ENCODE peak calls at places on chromosomes 3 and 15, in four cellular contexts. L is mesendoderm, Q is H9, V is H1. H is an unnamed sample.

GRCh38 chr15:89457086-89457485 is 39.3 kb downstream of the RHCG start:
- DNase-seq in L (peak), Q (no peak), V (no peak), H (peak)

GRCh38 chr3:153291052-153291689 is 129.1 kb downstream of the RAP2B start:
- DNase-seq in L (peak), Q (no peak), V (no peak), H (no peak)

GRCh38 chr3:16253601-16254000 is 11.1 kb downstream of the DPH3 start:
- DNase-seq in L (no peak), Q (no peak), V (no peak), H (no peak)

GRCh38 chr3:172140499-172141391 is 101.4 kb downstream of the FNDC3B start:
- DNase-seq in L (peak), Q (no peak), V (no peak), H (peak)

GRCh38 chr3:177523991-177524438 is 326.7 kb upstream of the TBL1XR1 start:
- DNase-seq in L (no peak), Q (no peak), V (no peak), H (peak)

GRCh38 chr3:136671921-136672320 is 80.3 kb downstream of the STAG1 start:
- DNase-seq in L (no peak), Q (no peak), V (no peak), H (peak)

GRCh38 chr3:126964261-126964660 is 18.7 kb upstream of the PLXNA1 start:
- DNase-seq in L (no peak), Q (no peak), V (no peak), H (no peak)

GRCh38 chr3:66021731-66022131 is 17.0 kb downstream of the MAGI1 start:
- DNase-seq in L (peak), Q (no peak), V (no peak), H (no peak)

DNA sequence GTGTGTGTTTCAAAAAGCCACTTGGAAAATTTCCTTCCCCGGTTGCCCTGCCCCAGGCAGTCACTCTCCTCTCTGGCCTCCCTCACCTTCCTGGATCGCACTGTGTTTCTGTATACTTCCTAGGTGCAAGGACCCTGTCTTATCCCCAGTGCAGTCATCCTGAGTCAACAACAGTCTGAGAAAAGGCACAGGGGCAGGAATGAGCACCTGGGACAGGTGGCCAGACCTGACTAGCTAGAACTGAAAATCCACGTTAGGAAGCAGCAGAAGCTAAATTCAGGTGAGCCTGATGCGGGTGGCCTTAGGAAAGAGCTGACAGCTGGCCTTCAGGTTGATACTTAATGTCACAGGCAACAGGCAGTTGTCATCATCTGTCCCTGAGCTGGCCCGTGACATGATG is 62.9 kb upstream of the VGLL4 start:
- DNase-seq in L (no peak), Q (no peak), V (no peak), H (no peak)
- H4K5ac ChIP-seq in L (no peak), Q (no peak), V (no peak), H (no peak)

GRCh38 chr3:141427764-141428163 is 59.1 kb upstream of the RASA2 start:
- DNase-seq in L (no peak), Q (no peak), V (no peak), H (no peak)

GRCh38 chr3:141422961-141423582 is 54.8 kb downstream of the ZBTB38 start:
- DNase-seq in L (no peak), Q (no peak), V (no peak), H (no peak)

GRCh38 chr3:141429371-141430035 is 57.3 kb upstream of the RASA2 start:
- DNase-seq in L (no peak), Q (no peak), V (no peak), H (no peak)

GRCh38 chr3:141425523-141426233 is 57.4 kb downstream of the ZBTB38 start:
- DNase-seq in L (no peak), Q (no peak), V (no peak), H (peak)

DNA sequence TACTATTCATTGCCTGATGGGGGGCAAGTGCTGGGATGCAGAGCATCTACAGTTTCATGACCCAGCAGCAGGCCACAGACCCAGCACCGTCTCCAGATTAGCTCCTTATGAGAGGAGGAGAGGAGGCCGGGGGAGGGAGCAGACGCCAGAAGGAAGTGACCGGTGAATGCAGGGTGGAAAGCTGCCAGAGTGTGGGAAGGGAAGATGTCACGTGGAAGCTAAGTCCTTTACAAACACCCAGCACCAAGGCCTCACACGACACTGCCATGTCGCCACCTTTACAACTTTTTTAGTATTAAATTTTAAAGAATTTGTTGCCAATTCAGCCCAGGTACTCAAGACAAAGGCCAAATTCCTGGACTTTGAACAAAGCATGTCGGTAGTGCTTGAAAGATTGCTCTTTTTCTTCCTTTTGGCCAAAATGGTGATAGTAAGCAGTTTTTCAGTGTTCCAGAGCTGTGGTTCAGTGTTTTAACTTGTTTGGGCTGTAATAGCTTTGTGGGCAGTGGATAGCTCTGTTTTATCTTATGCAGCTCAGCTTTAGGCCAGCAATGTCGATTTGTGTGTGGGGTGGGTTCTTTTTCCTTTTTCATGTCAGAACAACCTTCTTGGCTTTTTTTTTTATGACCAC is 58.2 kb downstream of the ZBTB38 start:
- DNase-seq in L (peak), Q (no peak), V (no peak), H (peak)
- H3K4ac ChIP-seq in L (no peak), Q (no peak), V (no peak), H (peak)

DNA sequence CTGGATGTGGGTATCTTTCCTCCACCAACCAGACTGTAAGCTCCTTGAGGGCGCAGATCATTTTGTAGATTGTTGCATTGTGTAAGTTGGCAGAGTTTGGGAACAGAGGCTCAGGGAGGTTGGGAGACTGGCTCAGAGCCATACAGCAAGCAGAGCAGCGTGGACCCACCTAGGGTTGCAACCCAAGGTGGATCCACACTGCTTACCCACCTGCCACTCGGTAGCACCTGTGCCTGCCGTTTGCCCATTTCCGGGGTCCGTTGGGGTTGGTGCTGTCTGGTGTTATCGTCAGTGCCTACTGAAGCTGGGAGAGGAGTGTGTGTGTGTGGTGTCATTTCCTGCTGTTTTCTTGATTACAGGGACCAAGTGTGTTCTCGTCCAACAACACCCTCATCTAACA is 19.0 kb downstream of the SMAD6 start:
- DNase-seq in L (no peak), Q (no peak), V (no peak), H (no peak)
- H4K5ac ChIP-seq in L (no peak), Q (no peak), V (no peak), H (no peak)

GRCh38 chr3:24387000-24387399 is 107.7 kb downstream of the THRB start:
- DNase-seq in L (no peak), Q (no peak), V (no peak), H (no peak)

GRCh38 chr3:24388611-24389010 is 106.0 kb downstream of the THRB start:
- DNase-seq in L (no peak), Q (no peak), V (no peak), H (no peak)

GRCh38 chr3:24387493-24387892 is 107.2 kb downstream of the THRB start:
- DNase-seq in L (no peak), Q (no peak), V (no peak), H (no peak)

GRCh38 chr3:24389108-24390090 is 105.3 kb downstream of the THRB start:
- DNase-seq in L (peak), Q (no peak), V (no peak), H (no peak)

GRCh38 chr3:24388159-24388558 is 106.5 kb downstream of the THRB start:
- DNase-seq in L (no peak), Q (no peak), V (no peak), H (no peak)
- H3K4ac ChIP-seq in L (no peak), Q (no peak), V (no peak), H (no peak)

GRCh38 chr3:43445820-43446219 is 159.5 kb downstream of the SNRK start:
- DNase-seq in L (no peak), Q (no peak), V (no peak), H (no peak)
- H4K5ac ChIP-seq in L (no peak), Q (no peak), V (no peak), H (no peak)

GRCh38 chr3:49785565-49786356 is 581 bp downstream of the IP6K1 start:
- DNase-seq in L (peak), Q (no peak), V (no peak), H (peak)

GRCh38 chr3:49787536-49787935 is 1.2 kb upstream of the IP6K1 start:
- DNase-seq in L (no peak), Q (no peak), V (no peak), H (no peak)

GRCh38 chr3:49786357-49787181 is at the start of gene IP6K1:
- DNase-seq in L (peak), Q (peak), V (peak), H (peak)

GRCh38 chr3:49788056-49788455 is 1.7 kb upstream of the IP6K1 start:
- DNase-seq in L (no peak), Q (no peak), V (no peak), H (no peak)

DNA sequence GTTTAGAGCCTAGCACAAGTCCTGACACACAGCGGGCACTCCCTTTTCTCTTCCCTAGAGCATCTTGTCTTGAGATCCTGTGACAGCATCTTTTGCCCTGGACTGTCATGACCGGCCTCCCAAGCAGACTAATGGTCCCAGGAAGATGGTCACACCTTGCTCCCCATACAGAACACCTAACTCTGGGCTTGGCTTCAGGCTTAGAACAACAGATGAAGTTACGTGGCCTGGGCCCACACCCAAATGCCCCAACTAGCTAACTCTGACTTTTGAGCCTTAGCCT is 781 bp upstream of the IP6K1 start:
- DNase-seq in L (no peak), Q (no peak), V (no peak), H (no peak)
- H3K4ac ChIP-seq in L (no peak), Q (no peak), V (peak), H (peak)

GRCh38 chr3:13433931-13434330 is 13.8 kb upstream of the NUP210 start:
- DNase-seq in L (no peak), Q (no peak), V (no peak), H (no peak)
- H4K5ac ChIP-seq in L (no peak), Q (no peak), V (no peak), H (no peak)

DNA sequence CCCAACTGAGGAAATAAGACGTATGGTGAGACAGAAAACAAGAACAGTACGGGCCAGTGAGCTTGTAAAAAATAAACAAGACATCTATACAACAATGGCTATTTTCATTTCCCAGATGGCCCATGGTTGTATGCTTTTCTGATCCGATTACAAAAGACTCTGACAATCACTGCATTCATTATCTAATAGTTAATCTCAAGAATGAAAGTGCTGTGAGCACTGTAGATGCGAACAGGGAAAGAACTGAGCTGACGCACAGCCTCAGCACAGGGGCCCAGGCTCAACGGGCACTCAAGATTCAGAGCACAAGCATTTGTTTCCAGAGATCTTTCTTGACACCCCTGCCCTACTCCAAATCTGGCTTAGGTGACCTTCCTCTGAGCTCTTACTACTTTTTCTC is 6.9 kb downstream of the MTMR10 start:
- DNase-seq in L (no peak), Q (no peak), V (no peak), H (no peak)
- H3K4ac ChIP-seq in L (no peak), Q (no peak), V (no peak), H (no peak)